ENCODE peak calls at places on chromosomes 12 and 14, in four cellular contexts. C is heart left ventricle, E is endothelial cell of umbilical vein, T is AG04450. L is an unnamed sample.

GRCh38 chr14:71536927-71537772 is 395.1 kb upstream of the RGS6 start:
- DNase-seq in C (no peak), T (no peak), E (no peak), L (no peak)

GRCh38 chr12:51098611-51099010 is 15.2 kb upstream of the CSRNP2 start:
- DNase-seq in E (no peak), T (no peak), C (no peak), L (no peak)

GRCh38 chr12:53225635-53226424 is 6.2 kb downstream of the RARG start:
- DNase-seq in E (no peak), C (no peak), T (no peak), L (no peak)

GRCh38 chr12:125329239-125330238 is 264.3 kb downstream of the AACS start:
- DNase-seq in E (no peak), C (no peak), T (no peak), L (no peak)

GRCh38 chr12:12901158-12901791 is 9.9 kb downstream of the GPRC5A start:
- DNase-seq in E (peak), T (no peak), C (no peak), L (no peak)

GRCh38 chr12:51391047-51391837 is at the start of gene GALNT6:
- DNase-seq in E (peak), T (no peak), C (no peak), L (no peak)

GRCh38 chr12:11593013-11593412 is 56.5 kb upstream of the ETV6 start:
- DNase-seq in T (no peak), E (no peak), C (no peak), L (no peak)

GRCh38 chr12:3365416-3366385 is 125.3 kb upstream of the PRMT8 start:
- DNase-seq in C (peak), T (no peak), E (no peak), L (no peak)

GRCh38 chr14:100762901-100763300 is 36.2 kb downstream of the DLK1 start:
- DNase-seq in T (no peak), C (no peak), E (no peak), L (no peak)

GRCh38 chr14:35332517-35333346 is 40.5 kb downstream of the PSMA6 start:
- DNase-seq in T (no peak), E (no peak), C (no peak), L (no peak)

GRCh38 chr12:87848248-87848868 is 180.8 kb downstream of the C12orf50 start:
- DNase-seq in E (peak), C (no peak), T (peak), L (peak)

GRCh38 chr12:33942172-33942571 is 80.1 kb upstream of the ALG10 start:
- DNase-seq in T (no peak), C (no peak), E (no peak), L (no peak)

GRCh38 chr14:55877942-55878341 is 240.3 kb upstream of the PELI2 start:
- DNase-seq in C (no peak), E (no peak), T (no peak), L (no peak)

DNA sequence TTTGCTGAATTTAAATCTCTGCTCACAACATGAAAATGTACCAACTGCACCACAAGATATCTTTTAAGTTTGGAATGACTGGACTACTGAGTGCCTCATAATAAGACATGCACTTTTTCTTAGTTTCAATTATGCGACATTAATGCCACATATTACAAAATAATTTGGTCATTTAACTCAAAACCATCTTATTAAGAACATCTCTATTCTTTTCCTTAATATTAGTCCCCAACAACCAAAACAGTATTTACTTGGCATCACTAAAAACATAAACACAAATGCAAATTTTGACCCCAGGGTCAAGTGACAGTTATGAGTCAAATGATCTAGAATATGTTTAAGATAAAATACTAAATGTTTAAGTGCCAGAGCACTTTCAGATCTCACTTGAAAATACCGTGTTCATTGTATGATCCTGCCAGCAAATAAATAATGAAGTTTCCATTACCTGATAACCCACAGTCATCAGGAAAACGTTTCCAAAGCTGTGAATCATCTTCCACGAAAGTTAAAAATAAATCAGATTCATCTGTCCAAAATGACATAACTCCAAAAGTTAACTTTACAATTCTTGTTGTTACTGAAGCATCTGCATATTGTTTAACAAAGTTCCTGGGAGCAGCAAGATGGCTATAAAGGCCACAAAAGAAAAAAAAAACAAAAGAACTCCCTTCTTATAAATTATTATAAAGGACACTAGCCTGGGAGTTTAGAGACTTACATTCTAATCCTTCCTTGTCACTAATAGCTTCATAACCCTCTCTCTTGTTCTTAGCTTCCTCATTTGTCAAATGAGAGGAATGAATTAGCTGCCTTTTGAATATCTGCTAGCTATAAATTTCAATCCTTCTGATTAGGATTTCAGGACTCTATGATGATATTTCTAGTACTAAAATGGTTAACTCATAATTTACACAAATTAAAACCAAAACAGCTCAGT is 30.5 kb upstream of the AP4S1 start:
- DNase-seq in T (no peak), E (peak), C (no peak), L (no peak)
- H3K27ac ChIP-seq in T (no peak), E (peak), C (no peak), L (no peak)

DNA sequence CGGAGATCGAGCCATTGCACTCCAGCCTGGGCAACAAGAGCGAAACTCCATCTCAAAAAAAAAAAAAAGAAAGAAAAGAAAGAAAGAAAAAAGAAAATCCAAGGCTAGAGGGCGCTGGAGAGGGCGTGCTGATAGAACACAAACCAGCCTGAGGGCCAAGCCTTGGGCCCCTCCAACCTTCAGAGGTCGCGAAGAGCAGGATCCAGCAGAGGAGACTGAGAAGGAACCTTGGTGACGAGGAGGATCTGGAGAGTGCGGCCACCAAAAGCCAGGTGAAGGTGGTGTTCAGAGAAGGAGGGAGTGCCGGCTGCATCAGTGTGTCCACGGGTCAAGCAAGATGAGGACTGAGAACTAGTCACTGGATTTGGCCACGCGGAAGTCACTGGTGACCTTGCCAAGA is 4.1 kb upstream of the DYNC1H1 start:
- DNase-seq in E (peak), C (no peak), T (no peak), L (no peak)
- TF ChIP-seq CTCF in E (peak), C (no peak), T (peak), L (peak)

GRCh38 chr14:103910984-103911383 is 17.3 kb upstream of the TDRD9 start:
- DNase-seq in T (no peak), E (no peak), C (no peak), L (no peak)

GRCh38 chr14:103915616-103916015 is 12.6 kb upstream of the TDRD9 start:
- DNase-seq in C (no peak), E (no peak), T (no peak), L (no peak)

GRCh38 chr14:103920981-103921854 is 7.0 kb upstream of the TDRD9 start:
- DNase-seq in C (peak), E (peak), T (peak), L (peak)

DNA sequence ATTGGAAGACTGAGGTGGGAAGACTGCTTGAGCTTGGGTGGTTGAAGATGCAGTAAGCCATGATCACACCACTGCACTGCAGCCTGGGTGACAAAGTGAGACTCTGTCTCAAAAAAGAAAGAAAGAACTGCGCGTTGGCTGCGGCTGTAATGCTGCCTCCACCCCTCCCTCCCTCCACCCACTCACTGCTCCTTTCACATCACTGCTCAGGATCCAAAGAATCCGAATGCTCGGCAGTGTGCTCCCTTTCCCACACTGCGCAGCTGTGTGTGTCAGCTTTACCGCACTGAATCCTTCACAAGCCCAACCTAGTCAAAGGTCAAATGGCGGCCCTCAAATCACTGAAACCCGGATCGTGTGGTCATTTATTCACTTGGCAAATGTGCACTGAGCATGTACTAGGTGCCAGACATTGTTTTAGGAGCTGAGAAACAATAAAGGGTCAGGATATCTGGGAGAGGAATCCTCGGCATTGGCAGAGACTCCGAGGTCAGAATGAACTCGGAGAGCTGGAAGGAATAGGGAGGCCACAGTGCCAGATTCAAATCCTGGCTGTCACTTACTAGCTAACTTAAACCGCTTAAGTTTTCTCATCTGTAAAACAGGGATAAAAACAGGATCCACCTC is 11.5 kb upstream of the TDRD9 start:
- DNase-seq in T (no peak), E (no peak), C (no peak), L (no peak)
- H3K27ac ChIP-seq in T (no peak), E (no peak), C (no peak), L (no peak)

GRCh38 chr12:39586811-39587210 is 32.8 kb downstream of the ABCD2 start:
- DNase-seq in C (no peak), T (no peak), E (no peak), L (no peak)

GRCh38 chr12:39592295-39592694 is 27.3 kb downstream of the ABCD2 start:
- DNase-seq in T (no peak), E (no peak), C (no peak), L (no peak)

GRCh38 chr12:39581592-39581991 is 38.0 kb downstream of the ABCD2 start:
- DNase-seq in E (peak), C (no peak), T (no peak), L (no peak)

DNA sequence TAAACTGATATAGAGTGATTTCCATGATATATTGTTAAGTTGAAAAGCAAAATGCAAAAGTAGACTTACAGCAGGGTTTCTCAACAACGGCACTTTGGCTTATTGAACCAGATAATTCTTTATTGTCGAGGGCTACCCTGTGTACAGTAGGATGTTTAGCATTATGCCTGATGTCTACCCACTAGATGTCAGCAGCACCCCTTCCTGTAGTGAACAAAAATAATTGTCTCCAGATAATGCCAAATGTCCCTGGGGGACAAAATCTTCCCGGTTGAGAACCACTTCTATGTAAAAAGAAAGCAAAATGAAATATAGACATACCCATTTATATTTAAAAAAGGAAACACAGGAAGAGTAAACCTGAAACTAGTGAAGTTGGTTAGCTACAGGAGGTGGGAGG is 32.4 kb downstream of the ABCD2 start:
- DNase-seq in E (no peak), T (no peak), C (no peak), L (no peak)
- TF ChIP-seq CTCF in E (no peak), T (peak), C (peak), L (peak)

GRCh38 chr12:25194211-25194610 is 749 bp downstream of the DNAI7 start:
- DNase-seq in E (peak), C (no peak), T (no peak), L (no peak)
- H3K27ac ChIP-seq in E (no peak), C (no peak), T (no peak), L (no peak)

GRCh38 chr12:65881965-65882413 is 57.7 kb downstream of the HMGA2 start:
- DNase-seq in E (peak), C (peak), T (no peak), L (no peak)
- TF ChIP-seq CTCF in E (peak), C (peak), T (peak), L (no peak)

GRCh38 chr12:93593833-93594232 is 21.4 kb downstream of the SOCS2 start:
- DNase-seq in E (peak), C (no peak), T (no peak), L (no peak)
- H3K27ac ChIP-seq in E (no peak), C (peak), T (no peak), L (peak)

GRCh38 chr14:79543966-79544365 is 667.3 kb downstream of the DIO2 start:
- DNase-seq in C (no peak), T (no peak), E (peak), L (no peak)
- TF ChIP-seq CTCF in C (no peak), T (peak), E (peak), L (no peak)

GRCh38 chr12:65926119-65927004 is 102.1 kb downstream of the HMGA2 start:
- DNase-seq in T (no peak), C (no peak), E (no peak), L (no peak)
- H3K27ac ChIP-seq in T (no peak), C (no peak), E (no peak), L (peak)

L was measured in Panc1.